ENCODE peak calls at places on chromosomes 1 and 21, in nine cellular contexts. One of them, this sample, is unnamed.
A peak's percentile ranks its signal among the peaks of the same experiment; 100 is the strongest.

GRCh38 chr1:194043984-194044755 is 857.8 kb upstream of the B3GALT2 start:
- DNase-seq in K562: no peak
- DNase-seq in uterus: no peak
- DNase-seq in colonic mucosa: no peak
- DNase-seq in GM12878: no peak
- DNase-seq in testis: no peak
- DNase-seq in neural progenitor cell: no peak
- DNase-seq in heart left ventricle: no peak
- DNase-seq in AG04450: peak; percentile 21
- DNase-seq in this sample: no peak

GRCh38 chr1:17531343-17531681 is 8.2 kb upstream of the ARHGEF10L start:
- DNase-seq in GM12878: no peak
- DNase-seq in neural progenitor cell: no peak
- DNase-seq in K562: no peak
- DNase-seq in uterus: no peak
- DNase-seq in AG04450: no peak
- DNase-seq in heart left ventricle: no peak
- DNase-seq in testis: no peak
- DNase-seq in colonic mucosa: no peak
- DNase-seq in this sample: no peak

GRCh38 chr1:228938248-228938891 is 203.1 kb downstream of the RHOU start:
- DNase-seq in colonic mucosa: no peak
- DNase-seq in neural progenitor cell: no peak
- DNase-seq in AG04450: no peak
- DNase-seq in K562: no peak
- DNase-seq in uterus: no peak
- DNase-seq in heart left ventricle: peak; percentile 52
- DNase-seq in testis: no peak
- DNase-seq in GM12878: no peak
- DNase-seq in this sample: no peak

GRCh38 chr21:37017951-37018679 is 11.6 kb downstream of the RIPPLY3 start:
- DNase-seq in AG04450: no peak
- DNase-seq in neural progenitor cell: no peak
- DNase-seq in heart left ventricle: no peak
- DNase-seq in GM12878: no peak
- DNase-seq in colonic mucosa: no peak
- DNase-seq in testis: no peak
- DNase-seq in uterus: no peak
- DNase-seq in K562: peak; percentile 68
- DNase-seq in this sample: no peak

GRCh38 chr1:183783896-183784637 is 20.9 kb upstream of the RGL1 start:
- DNase-seq in AG04450: peak; percentile 69
- DNase-seq in testis: peak; percentile 64
- DNase-seq in K562: no peak
- DNase-seq in neural progenitor cell: no peak
- DNase-seq in GM12878: no peak
- DNase-seq in uterus: peak; percentile 71
- DNase-seq in heart left ventricle: peak; percentile 82
- DNase-seq in colonic mucosa: no peak
- DNase-seq in this sample: no peak

GRCh38 chr1:42815938-42816599 is 853 bp upstream of the ERMAP start:
- DNase-seq in testis: no peak
- DNase-seq in colonic mucosa: no peak
- DNase-seq in neural progenitor cell: peak; percentile 67
- DNase-seq in uterus: no peak
- DNase-seq in heart left ventricle: no peak
- DNase-seq in AG04450: no peak
- DNase-seq in GM12878: no peak
- DNase-seq in K562: peak; percentile 54
- DNase-seq in this sample: no peak

GRCh38 chr1:245085508-245086095 is 69.2 kb upstream of the KIF26B start:
- DNase-seq in testis: no peak
- DNase-seq in colonic mucosa: no peak
- DNase-seq in GM12878: peak; percentile 7
- DNase-seq in heart left ventricle: no peak
- DNase-seq in K562: no peak
- DNase-seq in uterus: no peak
- DNase-seq in AG04450: peak; percentile 90
- DNase-seq in neural progenitor cell: no peak
- DNase-seq in this sample: peak; percentile 86

GRCh38 chr1:199218065-199218464 is 579.2 kb downstream of the PTPRC start:
- DNase-seq in colonic mucosa: no peak
- DNase-seq in uterus: no peak
- DNase-seq in testis: no peak
- DNase-seq in GM12878: no peak
- DNase-seq in K562: no peak
- DNase-seq in AG04450: no peak
- DNase-seq in neural progenitor cell: peak; percentile 12
- DNase-seq in heart left ventricle: no peak
- DNase-seq in this sample: no peak

GRCh38 chr1:231694081-231694443 is 67.5 kb downstream of the DISC1 start:
- DNase-seq in testis: no peak
- DNase-seq in K562: no peak
- DNase-seq in AG04450: no peak
- DNase-seq in uterus: no peak
- DNase-seq in GM12878: no peak
- DNase-seq in heart left ventricle: no peak
- DNase-seq in colonic mucosa: no peak
- DNase-seq in neural progenitor cell: no peak
- DNase-seq in this sample: no peak

GRCh38 chr1:178485467-178486098 is 11.2 kb downstream of the CLEC20A start:
- DNase-seq in uterus: no peak
- DNase-seq in colonic mucosa: no peak
- DNase-seq in heart left ventricle: no peak
- DNase-seq in AG04450: no peak
- DNase-seq in neural progenitor cell: no peak
- DNase-seq in GM12878: no peak
- DNase-seq in testis: no peak
- DNase-seq in K562: no peak
- DNase-seq in this sample: no peak

GRCh38 chr21:41831453-41831831 is 47.7 kb downstream of the PRDM15 start:
- DNase-seq in colonic mucosa: no peak
- DNase-seq in heart left ventricle: no peak
- DNase-seq in GM12878: no peak
- DNase-seq in uterus: no peak
- DNase-seq in K562: no peak
- DNase-seq in testis: no peak
- DNase-seq in neural progenitor cell: no peak
- DNase-seq in AG04450: no peak
- DNase-seq in this sample: no peak

GRCh38 chr1:164504699-164505098 is 54.3 kb upstream of the PBX1 start:
- DNase-seq in neural progenitor cell: no peak
- DNase-seq in K562: no peak
- DNase-seq in GM12878: no peak
- DNase-seq in AG04450: no peak
- DNase-seq in colonic mucosa: no peak
- DNase-seq in uterus: no peak
- DNase-seq in testis: no peak
- DNase-seq in heart left ventricle: no peak
- DNase-seq in this sample: no peak

GRCh38 chr1:10975567-10976326 is 36.7 kb upstream of the TARDBP start:
- DNase-seq in AG04450: peak; percentile 79
- DNase-seq in testis: no peak
- DNase-seq in GM12878: no peak
- DNase-seq in uterus: peak; percentile 36
- DNase-seq in K562: no peak
- DNase-seq in heart left ventricle: no peak
- DNase-seq in colonic mucosa: no peak
- DNase-seq in neural progenitor cell: peak; percentile 39
- DNase-seq in this sample: peak; percentile 61

GRCh38 chr1:150273310-150273709 is 720 bp downstream of the C1orf54 start:
- DNase-seq in AG04450: no peak
- DNase-seq in heart left ventricle: no peak
- DNase-seq in GM12878: no peak
- DNase-seq in neural progenitor cell: no peak
- DNase-seq in uterus: no peak
- DNase-seq in testis: no peak
- DNase-seq in K562: no peak
- DNase-seq in colonic mucosa: no peak
- DNase-seq in this sample: no peak

GRCh38 chr1:62689524-62689923 is 1.3 kb upstream of the DOCK7 start:
- DNase-seq in testis: no peak
- DNase-seq in K562: peak; percentile 31
- DNase-seq in uterus: no peak
- DNase-seq in neural progenitor cell: no peak
- DNase-seq in colonic mucosa: no peak
- DNase-seq in heart left ventricle: no peak
- DNase-seq in AG04450: peak; percentile 43
- DNase-seq in GM12878: no peak
- DNase-seq in this sample: no peak

GRCh38 chr1:234107416-234108021 is 203.0 kb downstream of the SLC35F3 start:
- DNase-seq in GM12878: no peak
- DNase-seq in colonic mucosa: no peak
- DNase-seq in AG04450: no peak
- DNase-seq in uterus: no peak
- DNase-seq in neural progenitor cell: no peak
- DNase-seq in K562: no peak
- DNase-seq in heart left ventricle: no peak
- DNase-seq in testis: no peak
- DNase-seq in this sample: no peak

GRCh38 chr1:43619996-43620920 is 29.7 kb upstream of the KDM4A start:
- DNase-seq in heart left ventricle: no peak
- DNase-seq in testis: no peak
- DNase-seq in colonic mucosa: no peak
- DNase-seq in neural progenitor cell: no peak
- DNase-seq in K562: no peak
- DNase-seq in uterus: no peak
- DNase-seq in GM12878: no peak
- DNase-seq in AG04450: no peak
- DNase-seq in this sample: no peak

GRCh38 chr1:54649130-54649898 is 7.7 kb downstream of the MROH7 start:
- DNase-seq in heart left ventricle: no peak
- DNase-seq in testis: no peak
- DNase-seq in GM12878: no peak
- DNase-seq in uterus: no peak
- DNase-seq in colonic mucosa: peak; percentile 84
- DNase-seq in neural progenitor cell: no peak
- DNase-seq in K562: no peak
- DNase-seq in AG04450: no peak
- DNase-seq in this sample: no peak

GRCh38 chr1:24250224-24250623 is 63.1 kb upstream of the IFNLR1 start:
- DNase-seq in K562: no peak
- DNase-seq in GM12878: no peak
- DNase-seq in uterus: no peak
- DNase-seq in heart left ventricle: no peak
- DNase-seq in AG04450: no peak
- DNase-seq in colonic mucosa: no peak
- DNase-seq in neural progenitor cell: no peak
- DNase-seq in testis: no peak
- DNase-seq in this sample: no peak

GRCh38 chr1:24251501-24251900 is 64.4 kb upstream of the IFNLR1 start:
- DNase-seq in colonic mucosa: no peak
- DNase-seq in heart left ventricle: no peak
- DNase-seq in neural progenitor cell: no peak
- DNase-seq in testis: no peak
- DNase-seq in K562: no peak
- DNase-seq in AG04450: no peak
- DNase-seq in GM12878: no peak
- DNase-seq in uterus: no peak
- DNase-seq in this sample: no peak

GRCh38 chr1:24250791-24251190 is 63.7 kb upstream of the IFNLR1 start:
- DNase-seq in heart left ventricle: no peak
- DNase-seq in GM12878: no peak
- DNase-seq in colonic mucosa: no peak
- DNase-seq in neural progenitor cell: no peak
- DNase-seq in K562: no peak
- DNase-seq in uterus: no peak
- DNase-seq in testis: no peak
- DNase-seq in AG04450: no peak
- DNase-seq in this sample: no peak

GRCh38 chr1:24253569-24253968 is 65.6 kb upstream of the GRHL3 start:
- DNase-seq in AG04450: no peak
- DNase-seq in colonic mucosa: no peak
- DNase-seq in K562: no peak
- DNase-seq in neural progenitor cell: no peak
- DNase-seq in GM12878: no peak
- DNase-seq in uterus: no peak
- DNase-seq in testis: no peak
- DNase-seq in heart left ventricle: no peak
- DNase-seq in this sample: no peak

GRCh38 chr1:24252185-24252584 is 65.1 kb upstream of the IFNLR1 start:
- DNase-seq in uterus: no peak
- DNase-seq in heart left ventricle: no peak
- DNase-seq in testis: no peak
- DNase-seq in GM12878: no peak
- DNase-seq in neural progenitor cell: no peak
- DNase-seq in AG04450: no peak
- DNase-seq in colonic mucosa: no peak
- DNase-seq in K562: no peak
- DNase-seq in this sample: no peak
- TF ChIP-seq CTCF in uterus: no peak
- TF ChIP-seq CTCF in heart left ventricle: no peak
- TF ChIP-seq CTCF in testis: no peak
- TF ChIP-seq CTCF in GM12878: no peak
- TF ChIP-seq CTCF in neural progenitor cell: no peak
- TF ChIP-seq CTCF in AG04450: no peak
- TF ChIP-seq CTCF in colonic mucosa: no peak
- TF ChIP-seq CTCF in K562: no peak
- TF ChIP-seq CTCF in this sample: no peak

GRCh38 chr1:166379447-166379846 is 212.6 kb upstream of the FAM78B start:
- DNase-seq in uterus: no peak
- DNase-seq in AG04450: no peak
- DNase-seq in GM12878: no peak
- DNase-seq in heart left ventricle: peak; percentile 66
- DNase-seq in neural progenitor cell: no peak
- DNase-seq in K562: peak; percentile 23
- DNase-seq in colonic mucosa: no peak
- DNase-seq in testis: peak; percentile 88
- DNase-seq in this sample: no peak
- H3K4me3 ChIP-seq in uterus: no peak overlapping the region
- H3K4me3 ChIP-seq in AG04450: no peak overlapping the region
- H3K4me3 ChIP-seq in GM12878: no peak overlapping the region
- H3K4me3 ChIP-seq in heart left ventricle: no peak overlapping the region
- H3K4me3 ChIP-seq in neural progenitor cell: no peak overlapping the region
- H3K4me3 ChIP-seq in K562: no peak overlapping the region
- H3K4me3 ChIP-seq in colonic mucosa: no peak overlapping the region
- H3K4me3 ChIP-seq in testis: no peak overlapping the region
- H3K4me3 ChIP-seq in this sample: no peak overlapping the region

DNA sequence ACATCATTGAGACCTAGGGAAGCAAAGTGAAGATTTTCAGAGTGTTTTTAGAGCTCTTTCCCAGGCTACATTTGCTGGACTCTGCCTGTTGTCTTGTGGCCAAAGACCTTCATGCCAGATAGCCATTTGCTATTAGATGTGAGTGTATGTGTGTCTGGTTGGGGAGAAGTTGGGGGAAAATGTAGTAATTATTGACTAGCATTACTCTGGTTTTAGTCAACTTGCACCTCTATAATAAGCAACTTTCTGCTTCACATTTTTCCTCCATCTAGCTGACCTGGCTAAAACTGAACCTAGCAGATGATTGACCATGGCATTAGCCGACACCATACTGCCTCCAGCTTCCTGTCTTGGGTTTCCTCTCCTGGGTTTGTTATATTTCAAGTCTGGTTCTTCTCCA is 239.1 kb downstream of the USP25 start:
- DNase-seq in AG04450: no peak
- DNase-seq in neural progenitor cell: no peak
- DNase-seq in GM12878: no peak
- DNase-seq in testis: no peak
- DNase-seq in heart left ventricle: no peak
- DNase-seq in colonic mucosa: no peak
- DNase-seq in K562: no peak
- DNase-seq in uterus: no peak
- DNase-seq in this sample: no peak
- H3K27me3 ChIP-seq in AG04450: no peaks in the 10 kb centered on the region
- H3K27me3 ChIP-seq in neural progenitor cell: no peaks in the 10 kb centered on the region
- H3K27me3 ChIP-seq in GM12878: no peaks in the 10 kb centered on the region
- H3K27me3 ChIP-seq in testis: no peaks in the 10 kb centered on the region
- H3K27me3 ChIP-seq in heart left ventricle: no peaks in the 10 kb centered on the region
- H3K27me3 ChIP-seq in colonic mucosa: no peaks in the 10 kb centered on the region
- H3K27me3 ChIP-seq in K562: no peaks in the 10 kb centered on the region
- H3K27me3 ChIP-seq in uterus: no peaks in the 10 kb centered on the region
- H3K27me3 ChIP-seq in this sample: no peaks in the 10 kb centered on the region

GRCh38 chr1:3069491-3070303 is 694 bp downstream of the PRDM16 start:
- DNase-seq in uterus: peak; percentile 50
- DNase-seq in colonic mucosa: peak; percentile 36
- DNase-seq in K562: no peak
- DNase-seq in GM12878: no peak
- DNase-seq in neural progenitor cell: peak; percentile 88
- DNase-seq in testis: peak; percentile 69
- DNase-seq in AG04450: no peak
- DNase-seq in heart left ventricle: peak; percentile 63
- DNase-seq in this sample: no peak
- TF ChIP-seq CTCF in uterus: peak; percentile 25
- TF ChIP-seq CTCF in colonic mucosa: no peak
- TF ChIP-seq CTCF in K562: no peak
- TF ChIP-seq CTCF in GM12878: no peak
- TF ChIP-seq CTCF in neural progenitor cell: peak; percentile 67
- TF ChIP-seq CTCF in testis: peak; percentile 50
- TF ChIP-seq CTCF in AG04450: peak; percentile 41
- TF ChIP-seq CTCF in heart left ventricle: peak; percentile 41
- TF ChIP-seq CTCF in this sample: peak; percentile 27

This sample was measured in kidney epithelial cell.